ENCODE peak calls at places on chromosomes 2 and 18, in nine cellular contexts. One of them, this sample, is unnamed.

GRCh38 chr2:85924522-85924921 is 35.7 kb upstream of the ST3GAL5 start:
- DNase-seq in sciatic nerve: no peak
- DNase-seq in left lung: no peak
- DNase-seq in AG08395: peak; percentile 91
- DNase-seq in stimulated activated CD8-positive, alpha-beta memory T cell treated with anti-CD3 and anti-CD28 coated beads, Interleukin-7, amount 100 ng/mL, for 1 hour: no peak
- DNase-seq in H9: no peak
- DNase-seq in RKO: no peak
- DNase-seq in amygdala: peak; percentile 26
- DNase-seq in effector CD8-positive, alpha-beta T cell: no peak
- DNase-seq in this sample: no peak

GRCh38 chr2:36397040-36397616 is 41.5 kb downstream of the CRIM1 start:
- DNase-seq in RKO: no peak
- DNase-seq in left lung: no peak
- DNase-seq in H9: no peak
- DNase-seq in sciatic nerve: no peak
- DNase-seq in stimulated activated CD8-positive, alpha-beta memory T cell treated with anti-CD3 and anti-CD28 coated beads, Interleukin-7, amount 100 ng/mL, for 1 hour: no peak
- DNase-seq in effector CD8-positive, alpha-beta T cell: no peak
- DNase-seq in amygdala: no peak
- DNase-seq in AG08395: no peak
- DNase-seq in this sample: no peak

GRCh38 chr2:18883626-18884456 is 294.5 kb upstream of the NT5C1B start:
- DNase-seq in left lung: no peak
- DNase-seq in sciatic nerve: no peak
- DNase-seq in stimulated activated CD8-positive, alpha-beta memory T cell treated with anti-CD3 and anti-CD28 coated beads, Interleukin-7, amount 100 ng/mL, for 1 hour: no peak
- DNase-seq in RKO: peak; percentile 30
- DNase-seq in amygdala: no peak
- DNase-seq in effector CD8-positive, alpha-beta T cell: no peak
- DNase-seq in H9: no peak
- DNase-seq in AG08395: no peak
- DNase-seq in this sample: no peak

GRCh38 chr2:204948364-204948763 is 403.1 kb downstream of the PARD3B start:
- DNase-seq in sciatic nerve: no peak
- DNase-seq in amygdala: no peak
- DNase-seq in left lung: no peak
- DNase-seq in stimulated activated CD8-positive, alpha-beta memory T cell treated with anti-CD3 and anti-CD28 coated beads, Interleukin-7, amount 100 ng/mL, for 1 hour: no peak
- DNase-seq in RKO: no peak
- DNase-seq in effector CD8-positive, alpha-beta T cell: no peak
- DNase-seq in AG08395: no peak
- DNase-seq in H9: no peak
- DNase-seq in this sample: no peak

GRCh38 chr2:174076948-174077347 is 111.8 kb upstream of the SP3 start:
- DNase-seq in RKO: no peak
- DNase-seq in stimulated activated CD8-positive, alpha-beta memory T cell treated with anti-CD3 and anti-CD28 coated beads, Interleukin-7, amount 100 ng/mL, for 1 hour: no peak
- DNase-seq in left lung: no peak
- DNase-seq in AG08395: no peak
- DNase-seq in sciatic nerve: no peak
- DNase-seq in amygdala: no peak
- DNase-seq in effector CD8-positive, alpha-beta T cell: no peak
- DNase-seq in H9: no peak
- DNase-seq in this sample: no peak

GRCh38 chr2:130376433-130377293 is 20.8 kb downstream of the PTPN18 start:
- DNase-seq in stimulated activated CD8-positive, alpha-beta memory T cell treated with anti-CD3 and anti-CD28 coated beads, Interleukin-7, amount 100 ng/mL, for 1 hour: no peak
- DNase-seq in AG08395: no peak
- DNase-seq in left lung: no peak
- DNase-seq in effector CD8-positive, alpha-beta T cell: no peak
- DNase-seq in H9: no peak
- DNase-seq in RKO: no peak
- DNase-seq in sciatic nerve: no peak
- DNase-seq in amygdala: no peak
- DNase-seq in this sample: peak; percentile 41

GRCh38 chr18:2655153-2655953 is at the start of gene SMCHD1:
- DNase-seq in amygdala: peak; percentile 69
- DNase-seq in sciatic nerve: peak; percentile 93
- DNase-seq in stimulated activated CD8-positive, alpha-beta memory T cell treated with anti-CD3 and anti-CD28 coated beads, Interleukin-7, amount 100 ng/mL, for 1 hour: peak; percentile 73
- DNase-seq in effector CD8-positive, alpha-beta T cell: peak; percentile 80
- DNase-seq in H9: peak; percentile 78
- DNase-seq in AG08395: peak; percentile 87
- DNase-seq in left lung: peak; percentile 91
- DNase-seq in RKO: peak; percentile 85
- DNase-seq in this sample: peak; percentile 96

GRCh38 chr2:225037374-225038075 is 4.7 kb downstream of the DOCK10 start:
- DNase-seq in AG08395: no peak
- DNase-seq in left lung: no peak
- DNase-seq in H9: no peak
- DNase-seq in amygdala: no peak
- DNase-seq in stimulated activated CD8-positive, alpha-beta memory T cell treated with anti-CD3 and anti-CD28 coated beads, Interleukin-7, amount 100 ng/mL, for 1 hour: no peak
- DNase-seq in sciatic nerve: no peak
- DNase-seq in effector CD8-positive, alpha-beta T cell: no peak
- DNase-seq in RKO: no peak
- DNase-seq in this sample: no peak

GRCh38 chr2:134083548-134083947 is 170.3 kb upstream of the MGAT5 start:
- DNase-seq in stimulated activated CD8-positive, alpha-beta memory T cell treated with anti-CD3 and anti-CD28 coated beads, Interleukin-7, amount 100 ng/mL, for 1 hour: no peak
- DNase-seq in H9: no peak
- DNase-seq in RKO: no peak
- DNase-seq in AG08395: no peak
- DNase-seq in left lung: no peak
- DNase-seq in sciatic nerve: no peak
- DNase-seq in effector CD8-positive, alpha-beta T cell: no peak
- DNase-seq in amygdala: no peak
- DNase-seq in this sample: no peak

GRCh38 chr18:79856119-79857080 is 58.7 kb downstream of the KCNG2 start:
- DNase-seq in left lung: no peak
- DNase-seq in sciatic nerve: no peak
- DNase-seq in H9: peak; percentile 80
- DNase-seq in effector CD8-positive, alpha-beta T cell: peak; percentile 17
- DNase-seq in stimulated activated CD8-positive, alpha-beta memory T cell treated with anti-CD3 and anti-CD28 coated beads, Interleukin-7, amount 100 ng/mL, for 1 hour: no peak
- DNase-seq in AG08395: peak; percentile 28
- DNase-seq in amygdala: no peak
- DNase-seq in RKO: no peak
- DNase-seq in this sample: peak; percentile 61